ENCODE peak calls at places on chromosome X, in seven cellular contexts. M, Z, F, R, O, S and A are unnamed samples.

GRCh38 chrX:38646129-38646528 is 84.8 kb downstream of the TSPAN7 start:
- DNase-seq in S (no peak), R (no peak), M (no peak), Z (no peak), F (no peak), O (no peak), A (no peak)

GRCh38 chrX:8773117-8773516 is 28.1 kb downstream of the FAM9A start:
- DNase-seq in O (no peak), F (no peak), M (no peak), Z (no peak), S (no peak), R (no peak), A (no peak)

GRCh38 chrX:40867352-40867751 is 132.0 kb upstream of the MED14 start:
- DNase-seq in F (no peak), S (no peak), R (no peak), O (peak), Z (peak), M (no peak), A (no peak)

GRCh38 chrX:117653396-117653795 is 463.2 kb downstream of the KLHL13 start:
- DNase-seq in R (no peak), M (no peak), S (no peak), O (no peak), Z (no peak), F (no peak), A (no peak)

GRCh38 chrX:50579955-50580354 is 109.3 kb upstream of the DGKK start:
- DNase-seq in F (peak), R (peak), S (no peak), M (peak), Z (peak), O (peak), A (peak)

GRCh38 chrX:13398073-13398823 is 78.4 kb upstream of the ATXN3L start:
- DNase-seq in S (no peak), F (no peak), O (peak), M (no peak), R (peak), Z (peak), A (no peak)

GRCh38 chrX:115491766-115492165 is 69.2 kb upstream of the PLS3 start:
- DNase-seq in R (no peak), Z (no peak), M (no peak), S (no peak), O (no peak), F (no peak), A (no peak)

GRCh38 chrX:72243472-72243871 is 4.6 kb upstream of the ERCC6L start:
- DNase-seq in O (no peak), R (peak), M (no peak), Z (no peak), F (no peak), S (no peak), A (no peak)

GRCh38 chrX:86023806-86024205 is 23.6 kb downstream of the CHM start:
- DNase-seq in O (no peak), S (no peak), Z (no peak), F (no peak), R (no peak), M (no peak), A (no peak)

GRCh38 chrX:9291666-9292065 is 173.2 kb upstream of the TBL1X start:
- DNase-seq in F (no peak), R (no peak), O (no peak), S (peak), M (no peak), Z (no peak), A (no peak)

GRCh38 chrX:40440841-40441240 is 139.9 kb upstream of the ATP6AP2 start:
- DNase-seq in O (no peak), F (no peak), Z (no peak), M (no peak), R (no peak), S (no peak), A (no peak)

GRCh38 chrX:25112156-25112555 is 96.4 kb upstream of the ARX start:
- DNase-seq in M (no peak), R (no peak), O (no peak), F (no peak), S (no peak), Z (no peak), A (no peak)

GRCh38 chrX:11665144-11666040 is at the start of gene ARHGAP6:
- DNase-seq in F (peak), Z (no peak), O (no peak), M (no peak), R (no peak), S (peak), A (peak)

GRCh38 chrX:68751372-68751771 is 77.4 kb upstream of the EFNB1 start:
- DNase-seq in O (peak), R (no peak), S (no peak), M (no peak), F (no peak), Z (no peak), A (no peak)

GRCh38 chrX:109875831-109876230 is 127.1 kb upstream of the TMEM164 start:
- DNase-seq in R (no peak), S (no peak), F (no peak), O (no peak), M (no peak), Z (no peak), A (no peak)

GRCh38 chrX:109990582-109991276 is 12.2 kb upstream of the TMEM164 start:
- DNase-seq in Z (no peak), R (no peak), M (no peak), F (no peak), S (no peak), O (no peak), A (no peak)

GRCh38 chrX:78048036-78048435 is 56.0 kb upstream of the PGK1 start:
- DNase-seq in M (no peak), R (no peak), S (no peak), Z (no peak), F (no peak), O (no peak), A (no peak)

GRCh38 chrX:129932792-129933321 is 26.9 kb downstream of the UTP14A start:
- DNase-seq in O (no peak), Z (no peak), S (no peak), M (no peak), F (no peak), R (peak), A (peak)

GRCh38 chrX:46209768-46210167 is 335.5 kb downstream of the ZNF674 start:
- DNase-seq in M (no peak), F (no peak), Z (peak), R (no peak), O (no peak), S (no peak), A (peak)

GRCh38 chrX:97806238-97806637 is 922.5 kb downstream of the RPA4 start:
- DNase-seq in F (no peak), Z (no peak), S (no peak), R (no peak), O (no peak), M (no peak), A (no peak)

GRCh38 chrX:7706032-7706431 is 136.9 kb upstream of the VCX start:
- DNase-seq in F (no peak), R (no peak), O (no peak), S (no peak), Z (no peak), M (no peak), A (peak)

GRCh38 chrX:2135421-2135820 is 365.4 kb downstream of the DHRSX start:
- DNase-seq in O (no peak), Z (no peak), S (no peak), F (no peak), M (no peak), R (no peak), A (no peak)

GRCh38 chrX:93695981-93696380 is 22.0 kb downstream of the FAM133A start:
- DNase-seq in R (no peak), S (no peak), F (no peak), Z (no peak), O (no peak), M (no peak), A (no peak)

GRCh38 chrX:45748443-45748842 is 547.8 kb upstream of the DIPK2B start:
- DNase-seq in M (no peak), O (no peak), R (no peak), S (no peak), Z (no peak), F (no peak), A (no peak)

GRCh38 chrX:104742345-104742744 is 176.3 kb downstream of the IL1RAPL2 start:
- DNase-seq in F (no peak), Z (no peak), O (no peak), S (no peak), R (no peak), M (no peak), A (no peak)

GRCh38 chrX:39869846-39870601 is 227.7 kb downstream of the BCOR start:
- DNase-seq in S (no peak), O (no peak), F (no peak), R (peak), Z (no peak), M (no peak), A (no peak)

GRCh38 chrX:30414144-30414543 is 105.0 kb upstream of the NR0B1 start:
- DNase-seq in R (no peak), F (no peak), S (no peak), M (no peak), O (no peak), Z (no peak), A (no peak)

GRCh38 chrX:119981286-119982070 is 37.9 kb upstream of the NKAP start:
- DNase-seq in S (peak), M (no peak), O (peak), F (peak), R (peak), Z (peak), A (no peak)

GRCh38 chrX:47172549-47172948 is 21.1 kb upstream of the UBA1 start:
- DNase-seq in R (no peak), F (no peak), S (no peak), Z (no peak), O (no peak), M (no peak), A (no peak)

GRCh38 chrX:131792789-131793462 is 230.2 kb upstream of the STK26 start:
- DNase-seq in S (no peak), F (peak), M (peak), O (no peak), Z (no peak), R (no peak), A (no peak)

GRCh38 chrX:50448565-50448964 is 22.1 kb downstream of the DGKK start:
- DNase-seq in O (peak), F (no peak), M (no peak), S (no peak), R (peak), Z (peak), A (no peak)

GRCh38 chrX:153692611-153693156 is 5.0 kb downstream of the SLC6A8 start:
- DNase-seq in S (no peak), O (no peak), Z (no peak), R (no peak), F (no peak), M (no peak), A (no peak)

GRCh38 chrX:20593402-20593801 is 326.7 kb upstream of the RPS6KA3 start:
- DNase-seq in R (no peak), F (no peak), Z (no peak), S (no peak), O (no peak), M (no peak), A (no peak)

GRCh38 chrX:106208154-106208553 is 40.0 kb downstream of the PWWP3B start:
- DNase-seq in O (no peak), S (no peak), M (no peak), R (no peak), Z (no peak), F (no peak), A (no peak)

GRCh38 chrX:154362085-154362742 is 12.2 kb downstream of the FLNA start:
- DNase-seq in Z (no peak), S (no peak), F (no peak), R (no peak), O (no peak), M (no peak), A (no peak)

GRCh38 chrX:45824471-45824870 is 623.8 kb upstream of the DIPK2B start:
- DNase-seq in R (peak), S (no peak), Z (peak), M (no peak), F (peak), O (peak), A (peak)

GRCh38 chrX:31397119-31397518 is 325.3 kb upstream of the FTHL17 start:
- DNase-seq in M (no peak), R (no peak), F (no peak), S (no peak), Z (no peak), O (no peak), A (no peak)

GRCh38 chrX:8647176-8647575 is 84.8 kb downstream of the ANOS1 start:
- DNase-seq in M (no peak), R (no peak), Z (no peak), O (no peak), S (no peak), F (no peak), A (no peak)

DNA sequence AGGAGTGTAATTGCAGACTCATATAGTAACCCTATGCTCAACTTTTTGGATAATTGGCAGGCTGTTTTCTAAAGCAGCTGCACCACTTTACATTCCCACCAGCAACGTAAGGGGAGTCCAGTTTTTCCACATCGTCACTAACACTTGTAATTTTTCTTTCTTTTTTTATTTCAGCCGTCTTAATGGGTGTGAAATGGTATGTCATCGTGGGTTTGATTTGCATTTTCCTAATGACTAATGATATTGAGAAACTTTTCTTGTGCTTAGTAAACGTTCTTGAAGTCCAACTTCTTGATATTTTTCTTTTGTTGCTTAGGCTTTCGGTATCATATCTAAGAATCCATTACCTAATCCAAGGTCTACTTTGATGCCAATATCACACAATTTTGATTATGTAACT is 95.3 kb upstream of the IL1RAPL1 start:
- DNase-seq in F (no peak), O (no peak), M (no peak), S (no peak), R (no peak), Z (no peak), A (no peak)
- TF ChIP-seq JUND in F (no peak), O (no peak), M (no peak), S (no peak), R (no peak), Z (no peak), A (no peak)

DNA sequence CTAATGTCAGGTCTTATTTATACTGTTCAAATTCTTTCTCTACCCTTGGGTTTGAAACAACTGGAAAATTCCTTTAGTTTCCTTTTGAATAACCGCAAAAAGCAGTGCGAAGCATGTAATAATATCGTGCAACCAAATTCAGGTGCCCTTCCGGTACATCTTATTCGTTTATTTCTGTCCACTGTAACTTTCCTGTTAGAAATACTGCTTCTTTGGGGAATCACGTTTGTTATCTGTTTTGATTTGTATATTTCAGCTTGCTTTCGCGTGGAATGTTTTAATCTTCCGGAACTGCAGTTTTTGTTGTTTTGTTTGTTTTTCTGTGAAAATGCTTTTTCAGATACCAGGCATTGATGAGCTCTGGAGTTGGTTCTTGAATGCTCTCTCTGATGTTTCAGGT is 85.7 kb upstream of the HPRT1 start:
- DNase-seq in S (no peak), F (no peak), R (no peak), M (no peak), Z (no peak), O (no peak), A (no peak)
- TF ChIP-seq JUND in S (no peak), F (no peak), R (no peak), M (no peak), Z (no peak), O (no peak), A (no peak)

GRCh38 chrX:275476-275966 is 5.7 kb upstream of the PLCXD1 start:
- DNase-seq in F (no peak), R (no peak), S (peak), M (no peak), O (no peak), Z (no peak), A (no peak)

GRCh38 chrX:276588-277171 is 4.5 kb upstream of the PLCXD1 start:
- DNase-seq in F (peak), M (no peak), R (peak), Z (no peak), O (no peak), S (no peak), A (peak)

GRCh38 chrX:270848-271367 is 10.3 kb upstream of the PLCXD1 start:
- DNase-seq in S (no peak), R (no peak), F (no peak), M (no peak), O (no peak), Z (no peak), A (no peak)

GRCh38 chrX:275967-276587 is 5.1 kb upstream of the PLCXD1 start:
- DNase-seq in O (peak), S (peak), M (no peak), Z (peak), F (peak), R (peak), A (peak)

GRCh38 chrX:274904-275475 is 6.2 kb upstream of the PLCXD1 start:
- DNase-seq in S (peak), F (no peak), M (no peak), R (no peak), Z (no peak), O (peak), A (no peak)
- TF ChIP-seq JUND in S (no peak), F (no peak), M (no peak), R (no peak), Z (no peak), O (no peak), A (no peak)

GRCh38 chrX:54193085-54193484 is 10.0 kb upstream of the FAM120C start:
- DNase-seq in Z (no peak), M (no peak), R (no peak), O (no peak), F (no peak), S (no peak), A (no peak)

GRCh38 chrX:54194982-54195588 is 12.0 kb upstream of the FAM120C start:
- DNase-seq in O (peak), S (no peak), M (no peak), R (no peak), Z (no peak), F (no peak), A (no peak)

GRCh38 chrX:54198262-54198661 is 15.2 kb upstream of the FAM120C start:
- DNase-seq in S (no peak), Z (no peak), M (no peak), R (no peak), O (no peak), F (no peak), A (no peak)
- TF ChIP-seq JUND in S (no peak), Z (no peak), M (no peak), R (no peak), O (no peak), F (no peak), A (no peak)

GRCh38 chrX:123590842-123591491 is 141.9 kb downstream of the THOC2 start:
- DNase-seq in F (no peak), O (peak), S (no peak), Z (no peak), R (no peak), M (peak), A (no peak)
- TF ChIP-seq JUND in F (no peak), O (no peak), S (no peak), Z (no peak), R (no peak), M (no peak), A (no peak)

GRCh38 chrX:22686138-22686541 is 313.6 kb upstream of the DDX53 start:
- DNase-seq in F (peak), R (no peak), S (no peak), O (no peak), Z (no peak), M (no peak), A (peak)
- TF ChIP-seq JUND in F (no peak), R (no peak), S (no peak), O (no peak), Z (no peak), M (no peak), A (no peak)

DNA sequence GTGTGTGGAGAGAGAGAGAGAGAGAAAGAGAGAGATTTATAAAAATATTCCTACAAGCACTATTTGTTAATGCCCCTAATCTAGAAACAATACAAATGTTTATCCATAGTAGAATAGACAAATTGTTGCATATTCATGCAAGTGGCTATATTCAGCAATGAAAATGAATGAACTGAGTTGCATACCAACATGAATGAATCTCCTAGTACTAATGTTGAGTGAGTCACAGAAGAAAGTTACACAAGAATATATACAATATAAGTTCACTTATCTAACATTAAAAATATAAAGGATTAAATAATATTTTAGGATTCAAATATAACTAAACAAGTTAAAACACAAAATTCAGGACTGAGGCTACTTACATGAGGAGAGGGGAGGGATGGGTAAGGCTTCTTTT is 456.8 kb upstream of the AMOT start:
- DNase-seq in O (no peak), R (no peak), M (no peak), S (no peak), F (no peak), Z (no peak), A (no peak)
- TF ChIP-seq JUND in O (no peak), R (no peak), M (no peak), S (no peak), F (no peak), Z (no peak), A (no peak)